ENCODE peak calls at places on chromosomes 5 and 9, in seven cellular contexts. G is naive thymus-derived CD4-positive, alpha-beta T cell; H is tibial nerve; L is CD8-positive, alpha-beta memory T cell; R is HCT116; J is lung; N is HepG2. V is an unnamed sample. For H3K4me1, H3K36me3 and H3K9me3, the result is how much of the 10 kb centered on the place peaks cover.

GRCh38 chr5:83750759-83751158 is 30.1 kb upstream of the HAPLN1 start:
- DNase-seq in J (no peak), H (no peak), R (no peak), N (no peak), L (no peak), G (no peak), V (no peak)

GRCh38 chr5:17219006-17219422 is 1.6 kb downstream of the BASP1 start:
- DNase-seq in L (no peak), J (no peak), H (no peak), R (no peak), N (no peak), G (no peak), V (no peak)

GRCh38 chr9:98880311-98881015 is 63.2 kb upstream of the COL15A1 start:
- DNase-seq in R (no peak), L (no peak), J (no peak), H (no peak), N (no peak), G (no peak), V (no peak)

GRCh38 chr9:34628656-34629491 is at the start of gene ARID3C:
- DNase-seq in N (no peak), H (no peak), G (no peak), R (no peak), J (no peak), L (no peak), V (no peak)

GRCh38 chr9:16637938-16638337 is 232.5 kb downstream of the BNC2 start:
- DNase-seq in N (no peak), L (no peak), H (no peak), J (no peak), G (no peak), R (no peak), V (no peak)

GRCh38 chr5:178387061-178387855 is 154.7 kb upstream of the PHYKPL start:
- DNase-seq in L (no peak), J (no peak), H (no peak), R (no peak), N (no peak), G (no peak), V (no peak)

GRCh38 chr5:52989025-52989780 is at the start of gene ITGA2:
- DNase-seq in G (no peak), J (peak), L (peak), H (no peak), N (peak), R (peak), V (no peak)

GRCh38 chr9:130997925-130998595 is 10.9 kb upstream of the LAMC3 start:
- DNase-seq in H (no peak), L (no peak), J (peak), N (peak), R (peak), G (no peak), V (no peak)

GRCh38 chr9:95570150-95570549 is 53.4 kb upstream of the PTCH1 start:
- DNase-seq in R (no peak), H (no peak), G (no peak), L (no peak), J (no peak), N (no peak), V (no peak)

GRCh38 chr5:126368239-126368812 is 54.9 kb upstream of the GRAMD2B start:
- DNase-seq in R (no peak), J (no peak), G (no peak), H (no peak), N (peak), L (no peak), V (no peak)

GRCh38 chr9:2934241-2934650 is 90.4 kb upstream of the PUM3 start:
- DNase-seq in R (no peak), H (no peak), N (no peak), J (no peak), L (no peak), G (no peak), V (no peak)

GRCh38 chr9:113614843-113615648 is 151.5 kb downstream of the RGS3 start:
- DNase-seq in N (no peak), R (no peak), G (no peak), L (no peak), H (peak), J (no peak), V (no peak)

GRCh38 chr5:6359941-6360683 is 18.2 kb downstream of the MED10 start:
- DNase-seq in L (no peak), R (no peak), G (peak), N (no peak), H (no peak), J (no peak), V (no peak)

GRCh38 chr9:124717597-124717996 is 53.5 kb downstream of the NR6A1 start:
- DNase-seq in J (no peak), L (no peak), G (no peak), H (no peak), N (no peak), R (no peak), V (no peak)

GRCh38 chr5:173246135-173246495 is 11.1 kb upstream of the NKX2-5 start:
- DNase-seq in H (no peak), J (no peak), R (no peak), N (no peak), L (no peak), G (no peak), V (no peak)

GRCh38 chr5:150184990-150185952 is 4.6 kb upstream of the SLC6A7 start:
- DNase-seq in G (no peak), H (no peak), N (peak), J (no peak), L (no peak), R (no peak), V (no peak)

GRCh38 chr9:129979346-129979745 is 63.6 kb downstream of the FNBP1 start:
- DNase-seq in G (no peak), H (no peak), N (no peak), L (no peak), J (no peak), R (no peak), V (no peak)

GRCh38 chr5:37889612-37890317 is 49.9 kb upstream of the GDNF start:
- DNase-seq in H (no peak), N (no peak), R (peak), G (no peak), L (no peak), J (no peak), V (no peak)

GRCh38 chr5:90294604-90295003 is 115.0 kb downstream of the CETN3 start:
- DNase-seq in N (peak), J (no peak), G (no peak), H (no peak), R (no peak), L (no peak), V (no peak)

GRCh38 chr5:145396888-145397287 is 438.3 kb downstream of the PRELID2 start:
- DNase-seq in G (no peak), R (no peak), N (no peak), J (no peak), H (no peak), L (no peak), V (no peak)

GRCh38 chr9:2727966-2728613 is 10.8 kb downstream of the KCNV2 start:
- DNase-seq in L (no peak), G (no peak), N (peak), H (no peak), R (peak), J (no peak), V (no peak)

GRCh38 chr9:92600075-92600741 is 64.4 kb upstream of the ECM2 start:
- DNase-seq in L (no peak), R (no peak), N (no peak), G (no peak), H (no peak), J (no peak), V (no peak)

GRCh38 chr5:176383248-176383905 is 5.0 kb downstream of the NOP16 start:
- DNase-seq in G (no peak), L (no peak), N (no peak), J (no peak), R (no peak), H (no peak), V (no peak)

GRCh38 chr5:148374693-148375360 is 8.9 kb upstream of the FBXO38 start:
- DNase-seq in J (peak), R (peak), N (peak), L (peak), H (no peak), G (peak), V (no peak)

GRCh38 chr9:126331964-126332748 is 5.5 kb downstream of the MVB12B start:
- DNase-seq in L (no peak), J (no peak), G (no peak), R (no peak), N (no peak), H (no peak), V (no peak)

GRCh38 chr5:176625966-176626875 is 4.1 kb downstream of the SNCB start:
- DNase-seq in L (no peak), G (no peak), J (no peak), R (no peak), N (no peak), H (no peak), V (no peak)

GRCh38 chr5:179822444-179822990 is 1.8 kb downstream of the SQSTM1 start:
- DNase-seq in J (no peak), H (no peak), R (no peak), G (no peak), N (no peak), L (no peak), V (no peak)

GRCh38 chr5:81544351-81545001 is 150.5 kb upstream of the ACOT12 start:
- DNase-seq in G (no peak), H (no peak), J (no peak), N (no peak), L (no peak), R (no peak), V (no peak)

GRCh38 chr5:38527475-38527874 is 29.0 kb downstream of the LIFR start:
- DNase-seq in J (no peak), L (no peak), H (no peak), G (no peak), R (no peak), N (no peak), V (no peak)

GRCh38 chr9:34600908-34601307 is 11.0 kb downstream of the RPP25L start:
- DNase-seq in R (no peak), N (no peak), H (no peak), G (no peak), L (no peak), J (no peak), V (no peak)

GRCh38 chr5:109691248-109691574 is 1.5 kb downstream of the MAN2A1 start:
- DNase-seq in L (no peak), N (no peak), G (no peak), H (no peak), R (no peak), J (no peak), V (no peak)

GRCh38 chr5:36792560-36793180 is 83.9 kb upstream of the NIPBL start:
- DNase-seq in N (no peak), G (no peak), L (no peak), R (no peak), J (no peak), H (no peak), V (no peak)

GRCh38 chr5:133059621-133060020 is 7.8 kb downstream of the HSPA4 start:
- DNase-seq in L (no peak), N (no peak), G (no peak), J (no peak), H (no peak), R (no peak), V (no peak)
- H3K4me1 ChIP-seq in L (under half), N (half or more), G (under half), J (under half), H (under half), R (under half), V (under half)

GRCh38 chr5:65776707-65777141 is 54.7 kb downstream of the NLN start:
- DNase-seq in N (no peak), G (no peak), L (no peak), J (no peak), R (no peak), H (no peak), V (no peak)
- H3K36me3 ChIP-seq in N (under half), G (under half), L (under half), J (under half), R (under half), H (under half), V (under half)

GRCh38 chr9:138120511-138121437 is 243.2 kb downstream of the CACNA1B start:
- DNase-seq in N (no peak), G (no peak), L (no peak), H (no peak), J (no peak), R (no peak), V (no peak)

GRCh38 chr9:138118601-138119071 is 241.1 kb downstream of the CACNA1B start:
- DNase-seq in H (no peak), G (no peak), R (no peak), N (no peak), J (no peak), L (no peak), V (no peak)

GRCh38 chr9:138117836-138118235 is 240.3 kb downstream of the CACNA1B start:
- DNase-seq in N (no peak), L (peak), H (no peak), G (no peak), J (no peak), R (no peak), V (no peak)

GRCh38 chr9:138120072-138120471 is 242.5 kb downstream of the CACNA1B start:
- DNase-seq in N (no peak), H (no peak), G (no peak), L (peak), R (no peak), J (no peak), V (no peak)

GRCh38 chr9:138119202-138120027 is 241.8 kb downstream of the CACNA1B start:
- DNase-seq in L (no peak), N (no peak), J (no peak), H (no peak), R (no peak), G (no peak), V (no peak)
- H3K9me3 ChIP-seq in L (under half), N (under half), J (under half), H (under half), R (under half), G (under half), V (under half)

GRCh38 chr9:120877276-120878034 is 467 bp upstream of the PHF19 start:
- DNase-seq in G (peak), H (no peak), J (no peak), N (peak), R (no peak), L (peak), V (peak)
- H3K4me1 ChIP-seq in G (half or more), H (under half), J (under half), N (under half), R (under half), L (half or more), V (half or more)

GRCh38 chr5:43085453-43085852 is 35.3 kb upstream of the ZNF131 start:
- DNase-seq in R (no peak), G (no peak), J (no peak), L (no peak), N (no peak), H (no peak), V (no peak)
- H3K36me3 ChIP-seq in R (under half), G (under half), J (under half), L (under half), N (under half), H (under half), V (under half)

DNA sequence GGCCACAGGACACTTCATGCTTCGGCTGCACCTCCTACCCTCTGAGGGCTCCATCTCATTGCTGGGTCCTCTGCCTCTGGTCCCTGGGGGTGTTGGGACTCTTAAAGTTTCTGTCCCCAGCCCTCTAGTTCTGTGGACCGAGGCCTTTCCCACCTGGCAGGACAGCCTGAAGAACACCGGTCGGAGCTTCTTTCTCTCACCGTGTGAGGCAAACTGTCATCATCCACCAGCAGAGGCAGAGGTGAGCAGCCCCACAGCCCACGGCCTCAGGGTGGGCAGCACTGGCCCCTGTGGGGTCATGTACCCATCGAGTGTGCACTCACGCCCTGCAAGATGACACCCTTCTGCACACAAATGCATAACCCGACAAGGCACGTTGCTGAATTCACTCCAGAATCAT is 49.9 kb downstream of the IRX2 start:
- DNase-seq in G (no peak), L (no peak), N (no peak), H (no peak), R (no peak), J (no peak), V (no peak)
- H3K9me3 ChIP-seq in G (under half), L (under half), N (under half), H (under half), R (under half), J (under half), V (under half)

GRCh38 chr9:133538176-133538575 is 3.7 kb downstream of the ADAMTSL2 start:
- DNase-seq in R (no peak), G (no peak), J (no peak), H (no peak), L (no peak), N (no peak), V (no peak)

GRCh38 chr9:133535285-133535877 is 877 bp downstream of the ADAMTSL2 start:
- DNase-seq in N (no peak), G (no peak), L (no peak), J (no peak), R (no peak), H (no peak), V (no peak)

GRCh38 chr9:133536080-133536479 is 1.6 kb downstream of the ADAMTSL2 start:
- DNase-seq in H (no peak), G (no peak), R (no peak), L (no peak), N (no peak), J (no peak), V (no peak)

GRCh38 chr9:133537257-133537656 is 2.8 kb downstream of the ADAMTSL2 start:
- DNase-seq in J (no peak), L (no peak), R (no peak), H (no peak), G (no peak), N (no peak), V (no peak)

DNA sequence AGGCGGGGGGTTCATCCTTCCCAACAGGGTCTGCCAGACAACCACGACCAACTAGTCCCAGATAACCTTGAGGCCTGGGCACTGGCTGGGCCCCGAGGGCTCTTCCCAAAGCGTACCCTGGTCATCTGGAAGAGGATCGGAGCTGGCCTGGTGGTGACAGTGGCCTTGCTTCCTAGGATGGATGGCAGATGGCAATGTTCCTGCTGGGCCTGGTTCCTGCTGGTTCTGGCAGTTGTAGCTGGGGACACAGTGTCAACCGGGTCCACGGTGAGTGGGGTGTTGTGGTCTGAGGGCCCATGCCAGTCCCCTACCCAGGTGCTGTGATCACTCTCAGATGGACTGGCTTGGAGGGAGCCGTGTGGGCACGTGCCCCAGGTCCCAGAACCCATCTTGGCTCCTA is 2.0 kb downstream of the ADAMTSL2 start:
- DNase-seq in H (no peak), G (no peak), L (no peak), N (no peak), J (no peak), R (no peak), V (no peak)
- H3K4me1 ChIP-seq in H (under half), G (under half), L (under half), N (under half), J (under half), R (under half), V (under half)

V was measured in effector memory CD4-positive, alpha-beta T cell.